ENCODE peak calls at places on chromosomes 7 and 10, in ten cellular contexts. L is Calu3, Z is lower leg skin, C is RWPE1, O is cardiac muscle cell, E is HepG2, U is nephron progenitor cell, N is GM10248, A is heart left ventricle, V is A673. I is an unnamed sample.

GRCh38 chr10:10687751-10688150 is 329.9 kb upstream of the CELF2 start:
- DNase-seq in L (no peak), Z (no peak), C (no peak), O (no peak), E (no peak), U (no peak), N (no peak), A (no peak), V (no peak), I (no peak)

GRCh38 chr10:6840766-6841165 is 260.7 kb upstream of the PRKCQ start:
- DNase-seq in L (no peak), Z (no peak), C (no peak), O (peak), E (no peak), U (no peak), N (no peak), A (no peak), V (peak), I (no peak)

GRCh38 chr7:15751191-15751701 is 64.8 kb upstream of the MEOX2 start:
- DNase-seq in L (no peak), Z (no peak), C (no peak), O (no peak), E (no peak), U (no peak), N (no peak), A (no peak), V (no peak), I (no peak)

GRCh38 chr7:104803931-104804330 is 210.1 kb upstream of the KMT2E start:
- DNase-seq in L (no peak), Z (no peak), C (no peak), O (no peak), E (no peak), U (no peak), N (no peak), A (no peak), V (no peak), I (no peak)

GRCh38 chr7:123917878-123918277 is 7.2 kb upstream of the SPAM1 start:
- DNase-seq in L (no peak), Z (no peak), C (no peak), O (no peak), E (no peak), U (no peak), N (no peak), A (no peak), V (no peak), I (no peak)

GRCh38 chr10:14302035-14302434 is 28.7 kb downstream of the FRMD4A start:
- DNase-seq in L (no peak), Z (no peak), C (peak), O (peak), E (no peak), U (no peak), N (no peak), A (no peak), V (peak), I (no peak)

GRCh38 chr10:4982764-4983226 is 19.6 kb downstream of the AKR1C1 start:
- DNase-seq in L (no peak), Z (no peak), C (no peak), O (no peak), E (peak), U (no peak), N (no peak), A (no peak), V (no peak), I (no peak)

GRCh38 chr10:101906586-101907183 is 63.1 kb upstream of the KCNIP2 start:
- DNase-seq in L (no peak), Z (no peak), C (no peak), O (no peak), E (no peak), U (no peak), N (no peak), A (no peak), V (no peak), I (no peak)

GRCh38 chr10:60114765-60115586 is 208.6 kb upstream of the CCDC6 start:
- DNase-seq in L (peak), Z (no peak), C (no peak), O (peak), E (peak), U (peak), N (peak), A (no peak), V (peak), I (peak)

GRCh38 chr7:29046978-29047377 is 88.8 kb upstream of the TRIL start:
- DNase-seq in L (no peak), Z (no peak), C (no peak), O (no peak), E (no peak), U (no peak), N (no peak), A (no peak), V (no peak), I (no peak)

GRCh38 chr10:50929670-50930069 is 44.2 kb upstream of the A1CF start:
- DNase-seq in L (no peak), Z (no peak), C (no peak), O (peak), E (no peak), U (no peak), N (no peak), A (no peak), V (no peak), I (no peak)

GRCh38 chr10:86366033-86366901 is at the start of gene GRID1:
- DNase-seq in L (peak), Z (no peak), C (no peak), O (peak), E (no peak), U (peak), N (peak), A (peak), V (peak), I (peak)

GRCh38 chr7:29426587-29426986 is 137.0 kb upstream of the PRR15 start:
- DNase-seq in L (no peak), Z (no peak), C (no peak), O (no peak), E (no peak), U (no peak), N (no peak), A (no peak), V (no peak), I (no peak)

GRCh38 chr7:17133977-17134376 is 164.5 kb upstream of the AHR start:
- DNase-seq in L (no peak), Z (no peak), C (no peak), O (no peak), E (no peak), U (no peak), N (no peak), A (no peak), V (no peak), I (no peak)

GRCh38 chr7:17136156-17136555 is 162.3 kb upstream of the AHR start:
- DNase-seq in L (no peak), Z (no peak), C (no peak), O (no peak), E (no peak), U (no peak), N (no peak), A (no peak), V (no peak), I (no peak)

GRCh38 chr7:17132726-17133125 is 165.7 kb upstream of the AHR start:
- DNase-seq in L (no peak), Z (no peak), C (no peak), O (no peak), E (no peak), U (no peak), N (no peak), A (no peak), V (peak), I (no peak)

GRCh38 chr7:17131983-17132655 is 166.3 kb upstream of the AHR start:
- DNase-seq in L (peak), Z (no peak), C (no peak), O (no peak), E (peak), U (no peak), N (no peak), A (no peak), V (no peak), I (no peak)

GRCh38 chr7:17134786-17135185 is 163.7 kb upstream of the AHR start:
- DNase-seq in L (no peak), Z (no peak), C (no peak), O (no peak), E (no peak), U (no peak), N (peak), A (no peak), V (no peak), I (no peak)
- TF ChIP-seq CTCF in L (no peak), Z (no peak), C (no peak), O (no peak), E (no peak), U (no peak), N (no peak), A (no peak), V (no peak), I (no peak)

GRCh38 chr7:44490351-44491200 is at the start of gene NUDCD3:
- DNase-seq in L (peak), Z (peak), C (peak), O (peak), E (peak), U (peak), N (peak), A (peak), V (peak), I (peak)
- TF ChIP-seq CTCF in L (no peak), Z (no peak), C (no peak), O (peak), E (peak), U (no peak), N (peak), A (no peak), V (peak), I (no peak)

GRCh38 chr7:51000956-51001355 is 218.3 kb upstream of the GRB10 start:
- DNase-seq in L (no peak), Z (no peak), C (no peak), O (no peak), E (no peak), U (no peak), N (no peak), A (no peak), V (no peak), I (no peak)
- TF ChIP-seq CTCF in L (no peak), Z (no peak), C (no peak), O (no peak), E (no peak), U (no peak), N (no peak), A (peak), V (no peak), I (no peak)

GRCh38 chr10:28939352-28940157 is 262.2 kb downstream of the BAMBI start:
- DNase-seq in L (peak), Z (peak), C (no peak), O (peak), E (peak), U (peak), N (no peak), A (no peak), V (peak), I (peak)
- TF ChIP-seq CTCF in L (peak), Z (no peak), C (no peak), O (peak), E (peak), U (peak), N (no peak), A (no peak), V (peak), I (peak)

GRCh38 chr10:73744690-73744994 is 470 bp downstream of the SEC24C start:
- DNase-seq in L (peak), Z (peak), C (peak), O (peak), E (peak), U (peak), N (peak), A (no peak), V (peak), I (peak)

GRCh38 chr10:73743327-73743904 is 756 bp upstream of the SEC24C start:
- DNase-seq in L (no peak), Z (no peak), C (no peak), O (no peak), E (no peak), U (no peak), N (no peak), A (no peak), V (no peak), I (no peak)

GRCh38 chr10:73742454-73742734 is 1.8 kb upstream of the SEC24C start:
- DNase-seq in L (no peak), Z (no peak), C (no peak), O (no peak), E (no peak), U (no peak), N (no peak), A (no peak), V (no peak), I (no peak)

GRCh38 chr10:73746721-73747120 is 2.5 kb downstream of the SEC24C start:
- DNase-seq in L (no peak), Z (no peak), C (no peak), O (no peak), E (no peak), U (no peak), N (no peak), A (no peak), V (no peak), I (no peak)

GRCh38 chr10:73743905-73744689 is at the start of gene SEC24C:
- DNase-seq in L (peak), Z (peak), C (peak), O (peak), E (peak), U (peak), N (peak), A (peak), V (peak), I (peak)
- TF ChIP-seq CTCF in L (no peak), Z (no peak), C (no peak), O (no peak), E (no peak), U (no peak), N (no peak), A (no peak), V (no peak), I (no peak)

GRCh38 chr10:126063353-126063791 is 167.0 kb downstream of the FANK1 start:
- DNase-seq in L (no peak), Z (no peak), C (peak), O (peak), E (no peak), U (no peak), N (no peak), A (no peak), V (no peak), I (no peak)
- TF ChIP-seq CTCF in L (no peak), Z (no peak), C (no peak), O (no peak), E (no peak), U (no peak), N (no peak), A (no peak), V (no peak), I (no peak)

DNA sequence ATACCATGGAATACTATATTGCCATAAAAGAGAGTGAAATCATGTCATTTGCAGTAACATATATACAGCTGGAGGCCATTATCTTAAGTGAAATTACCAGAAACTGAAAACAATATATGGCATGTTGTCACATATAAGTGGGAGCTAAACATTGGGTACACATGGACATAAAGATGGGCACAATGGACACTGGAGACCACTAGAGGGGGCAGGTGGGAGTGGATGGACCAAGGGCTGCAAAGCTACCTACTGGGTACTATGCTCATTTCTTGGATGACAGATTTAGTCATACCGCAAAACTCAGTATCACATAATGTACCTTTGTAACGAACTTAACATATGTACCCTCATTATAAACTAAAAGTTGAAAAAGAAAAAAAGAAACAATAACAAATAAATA is 1167.6 kb downstream of the NXPH1 start:
- DNase-seq in L (peak), Z (no peak), C (no peak), O (no peak), E (no peak), U (peak), N (no peak), A (no peak), V (no peak), I (peak)
- TF ChIP-seq CTCF in L (peak), Z (no peak), C (no peak), O (no peak), E (no peak), U (peak), N (no peak), A (no peak), V (peak), I (peak)

GRCh38 chr10:119441151-119441821 is 101.2 kb downstream of the RGS10 start:
- DNase-seq in L (no peak), Z (peak), C (no peak), O (peak), E (no peak), U (no peak), N (no peak), A (peak), V (no peak), I (no peak)

GRCh38 chr10:119442758-119443060 is 99.8 kb downstream of the RGS10 start:
- DNase-seq in L (no peak), Z (no peak), C (no peak), O (no peak), E (no peak), U (no peak), N (no peak), A (no peak), V (no peak), I (no peak)

GRCh38 chr10:119443970-119444660 is 98.4 kb downstream of the RGS10 start:
- DNase-seq in L (no peak), Z (no peak), C (no peak), O (no peak), E (no peak), U (no peak), N (no peak), A (peak), V (no peak), I (no peak)

GRCh38 chr10:119443441-119443840 is 99.1 kb downstream of the RGS10 start:
- DNase-seq in L (no peak), Z (no peak), C (no peak), O (no peak), E (no peak), U (no peak), N (no peak), A (peak), V (no peak), I (no peak)

GRCh38 chr10:119441921-119442757 is 100.4 kb downstream of the RGS10 start:
- DNase-seq in L (no peak), Z (no peak), C (no peak), O (no peak), E (no peak), U (peak), N (no peak), A (peak), V (no peak), I (no peak)
- TF ChIP-seq CTCF in L (no peak), Z (no peak), C (no peak), O (no peak), E (no peak), U (no peak), N (peak), A (no peak), V (no peak), I (no peak)

DNA sequence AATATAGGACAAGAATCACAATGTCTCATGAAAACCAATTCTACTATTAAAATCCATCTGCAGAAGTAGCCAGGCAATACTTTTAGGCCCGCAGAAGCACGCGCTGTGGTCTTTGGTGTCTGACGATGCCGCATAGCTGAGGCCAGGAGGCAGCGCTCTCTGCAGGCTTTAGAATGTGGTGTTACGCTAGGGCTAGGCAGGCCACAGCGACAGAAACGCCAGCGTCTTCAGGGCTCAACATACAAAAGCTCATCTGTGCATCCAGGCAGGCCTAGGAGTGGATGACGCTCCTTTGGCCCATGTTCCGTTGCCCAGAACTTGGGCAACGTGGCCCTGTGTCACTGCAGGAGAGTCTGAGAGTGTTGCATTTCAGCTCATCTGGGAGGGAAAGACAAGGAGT is 601.1 kb upstream of the FOXK1 start:
- DNase-seq in L (no peak), Z (no peak), C (no peak), O (no peak), E (no peak), U (no peak), N (no peak), A (no peak), V (no peak), I (no peak)
- TF ChIP-seq CTCF in L (no peak), Z (no peak), C (no peak), O (no peak), E (no peak), U (no peak), N (no peak), A (no peak), V (no peak), I (no peak)

DNA sequence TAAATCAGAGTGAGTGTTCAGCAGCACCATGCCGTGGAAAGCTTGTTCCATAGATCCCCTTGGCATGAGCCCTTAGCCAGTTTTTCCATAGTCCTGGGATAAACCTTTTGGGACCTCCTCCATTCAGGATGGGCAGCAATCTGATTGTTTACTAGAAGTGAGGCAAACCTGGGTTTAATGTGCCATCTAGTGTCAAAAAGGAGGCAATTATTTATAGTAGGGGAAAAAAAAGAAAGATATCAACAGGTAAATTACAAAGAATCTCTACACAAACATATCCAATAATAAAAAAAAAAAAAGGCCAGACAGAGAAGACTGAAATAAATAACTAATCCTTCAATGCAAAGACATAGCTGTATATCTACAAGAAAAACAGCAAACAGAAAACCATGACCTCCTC is 229.0 kb upstream of the STK17A start:
- DNase-seq in L (no peak), Z (no peak), C (no peak), O (no peak), E (no peak), U (no peak), N (no peak), A (no peak), V (no peak), I (no peak)
- TF ChIP-seq CTCF in L (no peak), Z (no peak), C (no peak), O (no peak), E (no peak), U (no peak), N (no peak), A (no peak), V (peak), I (no peak)

I was measured in endothelial cell.